ENCODE peak calls at places on chromosomes 6 and 20, in seven cellular contexts. T is ascending aorta; B is suprapubic skin; O is cardiac muscle cell; M is CD8-positive, alpha-beta memory T cell; A is mammary epithelial cell; N is breast epithelium. P is an unnamed sample.

GRCh38 chr6:35318200-35318844 is 20.7 kb downstream of the DEF6 start:
- DNase-seq in T (no peak), B (peak), O (peak), M (no peak), A (no peak), N (no peak), P (no peak)

GRCh38 chr6:136201735-136202134 is 48.4 kb downstream of the MTFR2 start:
- DNase-seq in T (no peak), B (no peak), O (no peak), M (no peak), A (no peak), N (no peak), P (no peak)

GRCh38 chr20:36647194-36648121 is 1.5 kb upstream of the SLA2 start:
- DNase-seq in T (no peak), B (no peak), O (peak), M (no peak), A (no peak), N (no peak), P (no peak)

GRCh38 chr6:93222071-93222851 is 197.1 kb downstream of the EPHA7 start:
- DNase-seq in T (no peak), B (no peak), O (peak), M (no peak), A (no peak), N (no peak), P (no peak)

GRCh38 chr20:63009988-63010769 is 3.4 kb upstream of the BHLHE23 start:
- DNase-seq in T (no peak), B (no peak), O (no peak), M (peak), A (no peak), N (no peak), P (no peak)

GRCh38 chr6:31462964-31463940 is 34.7 kb upstream of the MICB start:
- DNase-seq in T (peak), B (peak), O (peak), M (peak), A (peak), N (peak), P (peak)

GRCh38 chr6:40585661-40586269 is 1.4 kb downstream of the LRFN2 start:
- DNase-seq in T (no peak), B (no peak), O (no peak), M (no peak), A (no peak), N (no peak), P (no peak)

GRCh38 chr20:5746064-5746463 is 4.1 kb upstream of the SHLD1 start:
- DNase-seq in T (no peak), B (no peak), O (no peak), M (no peak), A (no peak), N (no peak), P (no peak)

GRCh38 chr20:11337361-11338130 is 580.1 kb upstream of the BTBD3 start:
- DNase-seq in T (no peak), B (no peak), O (no peak), M (no peak), A (no peak), N (no peak), P (no peak)

GRCh38 chr6:88529726-88530125 is 363.6 kb upstream of the CNR1 start:
- DNase-seq in T (no peak), B (no peak), O (no peak), M (no peak), A (no peak), N (no peak), P (no peak)

GRCh38 chr6:43723737-43724295 is 36.2 kb upstream of the MRPS18A start:
- DNase-seq in T (no peak), B (no peak), O (peak), M (peak), A (peak), N (peak), P (no peak)

GRCh38 chr20:59736366-59736765 is 132.0 kb downstream of the PHACTR3 start:
- DNase-seq in T (no peak), B (no peak), O (no peak), M (no peak), A (no peak), N (no peak), P (no peak)

GRCh38 chr6:33118525-33119123 is 42.8 kb downstream of the HLA-DPB1 start:
- DNase-seq in T (no peak), B (no peak), O (peak), M (peak), A (peak), N (no peak), P (no peak)

GRCh38 chr20:7272512-7272911 is 505.0 kb downstream of the BMP2 start:
- DNase-seq in T (no peak), B (no peak), O (no peak), M (no peak), A (no peak), N (no peak), P (no peak)

GRCh38 chr20:8364734-8365078 is 232.6 kb downstream of the PLCB1 start:
- DNase-seq in T (no peak), B (no peak), O (no peak), M (no peak), A (no peak), N (no peak), P (no peak)

GRCh38 chr20:53739799-53740785 is 146.5 kb upstream of the ZNF217 start:
- DNase-seq in T (no peak), B (no peak), O (peak), M (no peak), A (peak), N (no peak), P (no peak)

GRCh38 chr20:57388953-57389694 is 2.1 kb upstream of the RBM38 start:
- DNase-seq in T (peak), B (peak), O (peak), M (peak), A (peak), N (no peak), P (peak)

GRCh38 chr6:110331816-110332215 is 26.3 kb downstream of the METTL24 start:
- DNase-seq in T (no peak), B (no peak), O (peak), M (no peak), A (no peak), N (no peak), P (no peak)

GRCh38 chr6:105282801-105283585 is 103.2 kb upstream of the POPDC3 start:
- DNase-seq in T (no peak), B (no peak), O (no peak), M (no peak), A (no peak), N (no peak), P (no peak)

GRCh38 chr6:99080191-99080590 is 132.4 kb upstream of the FBXL4 start:
- DNase-seq in T (no peak), B (no peak), O (no peak), M (no peak), A (no peak), N (no peak), P (no peak)

GRCh38 chr6:56804996-56805395 is 149.9 kb upstream of the BEND6 start:
- DNase-seq in T (no peak), B (no peak), O (no peak), M (no peak), A (peak), N (no peak), P (no peak)

GRCh38 chr20:41367393-41367695 is 726 bp upstream of the EMILIN3 start:
- DNase-seq in T (no peak), B (no peak), O (no peak), M (no peak), A (no peak), N (no peak), P (no peak)

GRCh38 chr6:169592558-169592957 is 109.3 kb downstream of the WDR27 start:
- DNase-seq in T (no peak), B (no peak), O (no peak), M (no peak), A (peak), N (no peak), P (no peak)

GRCh38 chr6:138246650-138247440 is 28.6 kb upstream of the PBOV1 start:
- DNase-seq in T (no peak), B (no peak), O (no peak), M (no peak), A (peak), N (no peak), P (no peak)

GRCh38 chr6:124131259-124131658 is 327.6 kb downstream of the NKAIN2 start:
- DNase-seq in T (no peak), B (no peak), O (no peak), M (no peak), A (peak), N (no peak), P (no peak)

GRCh38 chr20:17287503-17287902 is 60.7 kb downstream of the PCSK2 start:
- DNase-seq in T (no peak), B (no peak), O (no peak), M (no peak), A (no peak), N (no peak), P (no peak)

GRCh38 chr20:57676517-57677322 is 33.1 kb downstream of the PMEPA1 start:
- DNase-seq in T (no peak), B (no peak), O (no peak), M (no peak), A (no peak), N (no peak), P (no peak)

GRCh38 chr20:5001174-5002076 is at the start of gene SLC23A2:
- DNase-seq in T (no peak), B (peak), O (peak), M (peak), A (no peak), N (no peak), P (no peak)

GRCh38 chr6:73675466-73676098 is 20.4 kb upstream of the CD109 start:
- DNase-seq in T (no peak), B (peak), O (peak), M (peak), A (peak), N (peak), P (peak)

GRCh38 chr6:158752613-158753012 is 66.6 kb downstream of the EZR start:
- DNase-seq in T (no peak), B (no peak), O (no peak), M (no peak), A (peak), N (no peak), P (no peak)

GRCh38 chr6:31498748-31499147 is 803 bp downstream of the MICB start:
- DNase-seq in T (no peak), B (no peak), O (peak), M (no peak), A (no peak), N (no peak), P (no peak)

GRCh38 chr6:136015531-136015930 is 164.0 kb downstream of the PDE7B start:
- DNase-seq in T (no peak), B (no peak), O (no peak), M (no peak), A (no peak), N (no peak), P (no peak)

GRCh38 chr6:159788276-159788675 is 1.1 kb downstream of the TCP1 start:
- DNase-seq in T (no peak), B (no peak), O (no peak), M (peak), A (no peak), N (no peak), P (no peak)

GRCh38 chr6:31546962-31547726 is at the start of gene NFKBIL1:
- DNase-seq in T (peak), B (peak), O (peak), M (peak), A (peak), N (peak), P (peak)

GRCh38 chr20:46037036-46037435 is 8.0 kb downstream of the SLC12A5 start:
- DNase-seq in T (no peak), B (no peak), O (no peak), M (no peak), A (no peak), N (no peak), P (no peak)

GRCh38 chr6:75124983-75125382 is 80.9 kb downstream of the COL12A1 start:
- DNase-seq in T (no peak), B (no peak), O (no peak), M (no peak), A (no peak), N (no peak), P (no peak)

GRCh38 chr6:16276991-16277981 is 38.9 kb downstream of the GMPR start:
- DNase-seq in T (peak), B (no peak), O (peak), M (no peak), A (peak), N (no peak), P (no peak)
- H3K27ac ChIP-seq in T (peak), B (no peak), O (peak), M (no peak), A (peak), N (no peak), P (peak)

GRCh38 chr20:3168079-3168828 is 5.1 kb downstream of the LZTS3 start:
- DNase-seq in T (no peak), B (no peak), O (peak), M (no peak), A (no peak), N (no peak), P (no peak)
- H3K4me3 ChIP-seq in T (no peak), B (peak), O (no peak), M (no peak), A (no peak), N (peak), P (peak)

DNA sequence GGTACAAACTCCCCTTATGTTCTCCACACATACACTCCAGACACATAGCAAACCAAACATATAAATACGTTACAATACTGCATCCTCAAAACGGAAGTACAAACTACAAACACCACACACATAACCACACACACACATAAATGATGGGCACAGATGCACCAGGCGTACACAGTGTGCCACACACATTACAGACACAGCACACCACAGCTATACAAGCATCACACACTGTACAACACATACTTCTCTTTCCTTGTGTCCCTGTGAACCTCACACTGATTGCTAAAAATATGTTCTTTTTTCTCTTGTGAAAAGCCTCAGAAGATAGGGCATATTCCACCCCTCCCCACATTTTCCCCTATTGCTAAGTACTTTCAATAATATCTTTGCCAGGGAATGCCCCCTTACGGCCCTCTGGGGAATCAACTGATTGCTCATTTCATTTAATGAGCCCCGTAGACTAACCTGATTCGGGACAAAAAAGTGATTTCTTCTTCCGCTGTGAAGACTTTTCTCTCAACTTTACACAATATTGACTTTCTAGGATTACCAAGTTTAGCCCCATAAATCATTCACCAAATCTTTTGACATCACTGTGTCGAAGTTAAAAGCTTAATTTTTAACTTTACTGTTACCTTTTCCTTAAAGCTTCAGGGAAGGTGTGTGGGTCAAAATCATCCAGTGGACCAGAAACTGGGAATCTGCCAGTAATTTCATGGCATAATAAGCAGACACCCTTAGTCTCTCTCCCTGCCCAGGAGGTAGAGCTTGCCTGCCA is at the start of gene SLC17A1:
- DNase-seq in T (no peak), B (no peak), O (no peak), M (no peak), A (no peak), N (no peak), P (no peak)
- H3K27ac ChIP-seq in T (no peak), B (no peak), O (no peak), M (no peak), A (no peak), N (no peak), P (no peak)

GRCh38 chr6:11381801-11382513 is 149.5 kb upstream of the NEDD9 start:
- DNase-seq in T (no peak), B (no peak), O (no peak), M (peak), A (no peak), N (no peak), P (peak)
- H3K4me3 ChIP-seq in T (peak), B (peak), O (no peak), M (peak), A (no peak), N (peak), P (peak)

DNA sequence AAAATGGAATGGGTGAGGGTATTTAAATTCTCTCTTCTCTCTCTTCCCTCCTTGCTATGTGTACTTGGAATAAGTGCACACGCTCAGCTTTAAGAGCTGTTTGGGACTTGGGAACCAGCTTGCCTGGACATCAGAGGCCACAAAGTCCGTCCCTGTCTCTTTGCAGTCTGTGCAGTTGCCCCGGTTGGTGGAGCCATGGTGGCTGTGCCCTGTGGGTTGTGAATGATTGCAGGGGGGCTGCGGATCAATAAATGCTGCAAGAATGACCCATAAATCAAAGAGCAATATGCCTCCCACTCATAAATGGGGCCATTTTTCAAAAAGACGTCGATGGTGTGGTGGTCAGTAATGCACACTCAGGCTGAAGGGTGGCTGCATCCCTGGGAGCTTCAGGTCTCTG is 135.1 kb upstream of the CST7 start:
- DNase-seq in T (no peak), B (no peak), O (no peak), M (no peak), A (no peak), N (no peak), P (no peak)
- H3K27ac ChIP-seq in T (no peak), B (no peak), O (no peak), M (no peak), A (no peak), N (no peak), P (no peak)

DNA sequence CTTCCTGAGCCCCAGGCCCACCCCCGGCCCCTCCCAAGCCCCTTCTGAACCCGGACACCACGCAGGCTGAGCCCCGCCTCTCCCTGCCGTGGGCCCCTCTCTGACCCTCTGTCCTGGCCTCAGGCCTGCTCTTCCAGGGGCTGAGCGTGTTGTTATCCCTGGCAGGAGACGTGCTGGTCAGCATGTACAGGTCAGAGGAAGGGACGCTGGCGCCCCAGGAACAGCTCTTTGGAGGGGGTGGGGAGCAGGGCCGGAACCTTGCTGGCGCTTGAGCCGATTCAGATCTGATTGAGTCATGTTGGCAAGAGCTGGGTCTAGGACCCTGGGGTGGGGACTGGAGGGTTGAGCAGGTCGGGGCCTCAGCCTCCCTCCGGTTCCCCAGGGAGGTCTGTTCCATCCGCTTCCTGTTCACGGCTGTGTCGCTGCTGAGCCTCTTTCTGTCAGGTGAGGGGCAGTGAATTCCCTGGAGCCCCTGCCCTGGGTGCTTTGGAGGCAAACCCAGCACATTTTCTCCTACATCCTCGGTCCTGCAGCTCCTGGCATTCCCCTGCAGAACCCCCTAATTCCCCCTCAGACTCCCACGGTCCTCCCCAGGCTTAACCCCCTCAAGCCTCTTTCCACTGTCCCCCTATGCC is 1.9 kb downstream of the SPAG4 start:
- DNase-seq in T (peak), B (no peak), O (peak), M (peak), A (peak), N (no peak), P (no peak)
- H3K4me3 ChIP-seq in T (peak), B (peak), O (peak), M (peak), A (no peak), N (peak), P (peak)

GRCh38 chr20:44651507-44652373 is at the start of gene ADA:
- DNase-seq in T (no peak), B (peak), O (peak), M (peak), A (peak), N (no peak), P (no peak)
- H3K27ac ChIP-seq in T (peak), B (peak), O (peak), M (peak), A (peak), N (peak), P (peak)